ENCODE peak calls at places on chromosomes 7 and 10, in five cellular contexts. One of them, this sample, is unnamed.
A peak's percentile ranks its signal among the peaks of the same experiment; 100 is the strongest.

GRCh38 chr10:97849491-97850402 is at the start of gene GOLGA7B:
- DNase-seq in K562: peak; percentile 42
- DNase-seq in H1: no peak
- DNase-seq in HepG2: peak; percentile 5
- DNase-seq in GM12878: no peak
- DNase-seq in this sample: peak; percentile 60

GRCh38 chr7:68800316-68800715 is 798.0 kb upstream of the AUTS2 start:
- DNase-seq in K562: no peak
- DNase-seq in H1: no peak
- DNase-seq in HepG2: no peak
- DNase-seq in GM12878: no peak
- DNase-seq in this sample: no peak

GRCh38 chr10:51273572-51273971 is 199.3 kb downstream of the PRKG1 start:
- DNase-seq in K562: no peak
- DNase-seq in H1: no peak
- DNase-seq in HepG2: no peak
- DNase-seq in GM12878: no peak
- DNase-seq in this sample: no peak

GRCh38 chr10:75971402-75972211 is 540.2 kb downstream of the LRMDA start:
- DNase-seq in K562: no peak
- DNase-seq in H1: no peak
- DNase-seq in HepG2: no peak
- DNase-seq in GM12878: no peak
- DNase-seq in this sample: no peak

GRCh38 chr10:28997736-28998135 is 291.1 kb upstream of the LYZL1 start:
- DNase-seq in K562: no peak
- DNase-seq in H1: no peak
- DNase-seq in HepG2: peak; percentile 10
- DNase-seq in GM12878: no peak
- DNase-seq in this sample: no peak

GRCh38 chr7:155375337-155376277 is 77.9 kb downstream of the INSIG1 start:
- DNase-seq in K562: no peak
- DNase-seq in H1: no peak
- DNase-seq in HepG2: no peak
- DNase-seq in GM12878: no peak
- DNase-seq in this sample: no peak

GRCh38 chr10:78529262-78529661 is 495.6 kb downstream of the RPS24 start:
- DNase-seq in K562: no peak
- DNase-seq in H1: no peak
- DNase-seq in HepG2: no peak
- DNase-seq in GM12878: no peak
- DNase-seq in this sample: no peak

GRCh38 chr10:44195120-44196007 is 189.5 kb downstream of the CXCL12 start:
- DNase-seq in K562: no peak
- DNase-seq in H1: no peak
- DNase-seq in HepG2: peak; percentile 89
- DNase-seq in GM12878: no peak
- DNase-seq in this sample: peak; percentile 28

GRCh38 chr7:92813390-92814024 is 22.9 kb downstream of the CDK6 start:
- DNase-seq in K562: no peak
- DNase-seq in H1: no peak
- DNase-seq in HepG2: no peak
- DNase-seq in GM12878: peak; percentile 82
- DNase-seq in this sample: no peak
- TF ChIP-seq CEBPB in K562: no peak
- TF ChIP-seq CEBPB in H1: no peak
- TF ChIP-seq CEBPB in HepG2: no peak
- TF ChIP-seq CEBPB in GM12878: peak; percentile 46
- TF ChIP-seq CEBPB in this sample: no peak

GRCh38 chr7:149321978-149322541 is 60.1 kb downstream of the ZNF783 start:
- DNase-seq in K562: peak; percentile 62
- DNase-seq in H1: no peak
- DNase-seq in HepG2: no peak
- DNase-seq in GM12878: no peak
- DNase-seq in this sample: no peak
- TF ChIP-seq CHD2 in K562: no peak
- TF ChIP-seq CHD2 in H1: no peak
- TF ChIP-seq CHD2 in HepG2: no peak
- TF ChIP-seq CHD2 in GM12878: no peak
- TF ChIP-seq CHD2 in this sample: no peak

DNA sequence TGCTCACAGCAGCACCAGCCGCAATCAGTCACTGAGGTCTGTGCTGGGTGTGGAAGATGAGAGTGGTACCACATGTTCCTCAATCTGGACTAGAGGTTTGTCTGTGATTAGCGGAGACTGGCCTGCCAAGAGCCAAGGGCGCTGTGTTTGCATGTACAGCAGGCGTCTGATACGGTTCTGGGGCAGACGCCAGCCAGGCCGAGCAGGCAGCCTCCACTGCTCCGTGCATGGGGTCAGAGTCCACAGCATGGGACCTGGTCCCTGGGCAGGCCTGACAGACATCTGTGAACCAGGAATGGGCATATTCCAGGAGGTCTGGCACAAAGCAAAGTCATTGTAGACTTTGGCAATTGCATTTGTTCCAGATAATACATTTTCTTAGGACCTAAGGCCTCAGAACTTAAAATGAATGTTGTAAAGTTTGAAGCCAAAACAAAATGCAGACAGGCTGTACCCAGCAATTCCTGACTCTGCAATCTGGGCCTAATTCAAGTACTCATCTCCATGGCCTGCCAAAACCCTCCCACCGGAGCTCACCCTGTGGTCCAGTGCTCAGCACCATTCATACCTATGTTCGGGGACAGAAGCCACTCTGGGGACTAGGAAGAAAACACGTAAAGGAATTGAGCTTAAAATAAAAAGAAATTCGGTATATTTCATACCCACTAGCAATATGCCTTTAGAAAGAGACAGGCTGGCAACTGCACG is 50.0 kb upstream of the FAM20C start:
- DNase-seq in K562: no peak
- DNase-seq in H1: no peak
- DNase-seq in HepG2: peak; percentile 69
- DNase-seq in GM12878: no peak
- DNase-seq in this sample: no peak
- TF ChIP-seq KDM1A in K562: no peak
- TF ChIP-seq KDM1A in H1: no peak
- TF ChIP-seq KDM1A in HepG2: no peak
- TF ChIP-seq KDM1A in GM12878: no peak
- TF ChIP-seq KDM1A in this sample: no peak

GRCh38 chr7:134726581-134726980 is 52.9 kb upstream of the CALD1 start:
- DNase-seq in K562: no peak
- DNase-seq in H1: no peak
- DNase-seq in HepG2: no peak
- DNase-seq in GM12878: no peak
- DNase-seq in this sample: no peak
- TF ChIP-seq CEBPB in K562: no peak
- TF ChIP-seq CEBPB in H1: no peak
- TF ChIP-seq CEBPB in HepG2: no peak
- TF ChIP-seq CEBPB in GM12878: no peak
- TF ChIP-seq CEBPB in this sample: no peak

DNA sequence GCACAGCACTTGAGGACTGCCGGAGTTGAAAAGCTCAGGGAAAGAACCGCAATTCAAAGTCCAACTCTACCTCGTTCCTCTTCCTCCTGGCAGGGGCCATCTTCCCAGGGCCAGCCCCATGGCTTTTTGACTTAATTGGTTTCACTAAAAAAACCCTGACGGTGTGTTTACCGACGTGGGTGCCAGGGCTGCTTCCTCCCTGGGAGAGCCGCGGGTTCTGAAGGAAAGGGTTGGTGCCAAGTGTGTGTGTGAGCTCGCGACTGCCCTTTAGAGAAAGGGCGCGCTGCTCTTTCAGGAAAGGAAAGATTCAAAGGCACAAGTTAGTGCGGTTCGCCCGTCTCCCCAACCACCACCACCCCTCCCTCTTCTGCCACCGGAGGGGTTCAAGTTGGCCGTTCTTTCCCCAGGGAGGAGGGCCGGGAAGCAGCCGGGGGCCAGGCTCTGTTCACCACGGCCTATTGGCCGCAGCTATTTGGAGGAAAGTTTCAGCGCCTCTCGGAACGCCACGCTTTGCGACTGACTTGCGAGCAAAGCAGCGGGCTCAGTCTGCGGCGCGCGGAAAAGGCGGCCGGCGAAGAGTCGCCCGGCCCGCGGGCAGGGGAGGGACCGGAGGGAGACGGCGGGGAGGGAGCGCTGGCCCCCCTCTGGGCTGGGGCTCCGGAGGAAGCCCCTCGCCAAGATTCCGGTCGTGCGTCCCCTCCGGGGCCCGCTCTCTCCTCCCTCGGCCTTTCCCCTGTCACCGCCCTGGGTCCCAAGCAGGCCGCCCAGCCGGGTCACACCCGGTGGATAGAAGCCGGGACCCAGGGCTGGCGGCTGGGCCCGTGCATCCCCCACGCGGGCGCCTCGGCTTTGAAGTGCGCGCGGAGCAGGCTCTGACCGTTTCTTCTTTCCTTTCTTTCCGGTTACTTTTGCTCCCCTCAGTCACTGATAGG is 165.8 kb upstream of the PPP1R3A start:
- DNase-seq in K562: no peak
- DNase-seq in H1: no peak
- DNase-seq in HepG2: no peak
- DNase-seq in GM12878: no peak
- DNase-seq in this sample: peak; percentile 12
- TF ChIP-seq CHD2 in K562: no peak
- TF ChIP-seq CHD2 in H1: no peak
- TF ChIP-seq CHD2 in HepG2: no peak
- TF ChIP-seq CHD2 in GM12878: no peak
- TF ChIP-seq CHD2 in this sample: no peak

DNA sequence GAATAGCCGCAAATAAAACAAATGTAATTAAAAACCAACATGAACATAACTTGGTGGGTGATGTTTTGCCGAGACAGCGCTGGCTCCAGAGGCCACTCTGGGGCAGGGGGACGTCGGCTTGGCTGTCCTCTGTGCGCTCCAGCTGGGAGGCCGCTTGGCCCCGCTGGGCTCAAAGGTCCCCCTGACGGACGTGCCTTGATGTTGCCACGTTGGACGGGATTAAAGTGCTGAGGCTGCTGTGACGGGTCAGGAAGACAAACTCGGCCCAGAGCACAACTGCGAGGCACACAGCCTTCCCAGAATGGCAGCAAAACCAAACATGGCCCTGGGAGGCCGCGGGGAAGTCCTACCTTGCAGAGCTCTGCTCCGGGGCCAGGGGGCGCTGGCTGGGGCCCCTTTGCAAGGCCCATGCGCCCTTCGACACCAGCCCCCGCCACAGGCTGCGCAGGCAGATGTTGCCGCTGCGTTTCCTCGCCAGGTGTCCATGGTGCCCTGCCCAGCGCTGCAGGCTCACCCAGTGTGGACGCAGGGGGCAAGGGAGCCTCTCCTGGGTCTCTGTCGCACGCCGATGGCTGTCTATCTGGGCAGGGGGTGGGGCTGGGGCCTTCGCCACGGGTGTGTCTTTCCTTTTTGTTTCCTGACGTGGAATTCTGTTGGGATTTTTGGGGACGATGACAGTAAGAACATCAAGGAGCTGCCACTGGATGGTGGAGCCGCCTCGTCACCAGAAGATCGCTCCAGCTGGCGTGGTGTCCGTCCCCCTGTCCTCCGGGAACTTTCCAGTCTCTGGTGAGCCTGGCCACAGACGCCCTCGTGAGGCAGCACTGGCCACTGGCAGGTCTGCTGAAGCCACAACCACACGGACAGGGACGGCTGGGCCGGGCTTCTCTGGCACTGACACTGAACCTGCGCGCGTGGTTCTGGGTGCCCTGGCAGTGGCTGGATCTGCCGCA is 99.6 kb upstream of the DIP2C start:
- DNase-seq in K562: peak; percentile 83
- DNase-seq in H1: no peak
- DNase-seq in HepG2: peak; percentile 82
- DNase-seq in GM12878: no peak
- DNase-seq in this sample: peak; percentile 95
- TF ChIP-seq KDM1A in K562: no peak
- TF ChIP-seq KDM1A in H1: no peak
- TF ChIP-seq KDM1A in HepG2: no peak
- TF ChIP-seq KDM1A in GM12878: no peak
- TF ChIP-seq KDM1A in this sample: no peak

GRCh38 chr7:138603549-138604324 is 97.4 kb downstream of the SVOPL start:
- DNase-seq in K562: no peak
- DNase-seq in H1: no peak
- DNase-seq in HepG2: peak; percentile 63
- DNase-seq in GM12878: no peak
- DNase-seq in this sample: no peak
- TF ChIP-seq CEBPB in K562: no peak
- TF ChIP-seq CEBPB in H1: no peak
- TF ChIP-seq CEBPB in HepG2: peak; percentile 70
- TF ChIP-seq CEBPB in GM12878: no peak
- TF ChIP-seq CEBPB in this sample: no peak

DNA sequence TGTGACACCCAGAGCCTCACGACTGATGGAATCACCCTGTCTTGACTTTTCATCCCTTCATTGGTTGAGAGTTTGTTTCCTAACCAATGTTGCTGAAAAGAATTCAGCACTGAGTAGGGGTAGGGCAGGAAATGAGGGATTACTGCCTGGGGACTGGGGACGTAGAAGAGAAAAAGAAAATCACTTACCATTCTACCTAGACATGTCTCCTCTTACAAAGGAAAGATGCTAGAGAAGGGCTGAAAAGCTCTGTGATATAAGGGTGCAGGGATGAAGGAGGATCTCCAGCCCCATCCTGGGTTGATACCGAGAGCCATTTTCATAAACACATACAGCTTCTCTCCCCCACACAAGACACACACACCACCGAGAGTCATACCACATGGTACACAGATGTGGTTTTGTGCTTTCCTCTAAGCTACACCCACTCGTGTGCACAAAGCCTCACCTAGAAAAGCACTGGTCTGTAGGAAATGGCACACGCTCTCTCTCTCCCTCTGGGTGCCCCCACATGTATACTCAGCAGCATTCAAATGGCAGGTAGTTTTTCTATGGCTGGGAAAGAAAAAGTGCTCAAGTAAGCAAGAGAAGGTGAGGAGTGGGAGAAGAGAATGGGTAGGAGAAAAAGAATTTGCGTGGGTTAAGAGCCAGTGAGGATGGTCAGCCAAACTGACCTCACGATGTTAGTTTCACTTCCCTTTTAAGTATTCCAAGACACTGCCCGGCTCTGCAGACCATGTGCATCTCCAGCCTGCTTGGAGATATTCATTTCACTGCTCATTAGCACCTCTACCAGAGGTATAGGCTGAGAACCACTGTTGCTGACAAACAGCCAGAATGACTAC is 85.8 kb downstream of the CALD1 start:
- DNase-seq in K562: no peak
- DNase-seq in H1: no peak
- DNase-seq in HepG2: no peak
- DNase-seq in GM12878: peak; percentile 19
- DNase-seq in this sample: no peak
- TF ChIP-seq CHD2 in K562: no peak
- TF ChIP-seq CHD2 in H1: no peak
- TF ChIP-seq CHD2 in HepG2: no peak
- TF ChIP-seq CHD2 in GM12878: no peak
- TF ChIP-seq CHD2 in this sample: no peak

This sample was measured in A549.